ENCODE peak calls at places on chromosomes 11 and 22, in seven cellular contexts. One of them, this sample, is unnamed.
A peak's percentile ranks its signal among the peaks of the same experiment; 100 is the strongest.

GRCh38 chr11:11407065-11407737 is 54.2 kb upstream of the CSNK2A3 start:
- DNase-seq in HCT116: no peak
- DNase-seq in esophagus muscularis mucosa: no peak
- DNase-seq in brain microvascular endothelial cell: no peak
- DNase-seq in psoas muscle: peak; percentile 58
- DNase-seq in heart left ventricle: no peak
- DNase-seq in PC-9: no peak
- DNase-seq in this sample: no peak

GRCh38 chr22:29524440-29525191 is 28.9 kb downstream of the THOC5 start:
- DNase-seq in PC-9: peak; percentile 8
- DNase-seq in brain microvascular endothelial cell: peak; percentile 12
- DNase-seq in HCT116: no peak
- DNase-seq in esophagus muscularis mucosa: no peak
- DNase-seq in psoas muscle: no peak
- DNase-seq in heart left ventricle: peak; percentile 37
- DNase-seq in this sample: no peak

GRCh38 chr11:67409261-67409666 is 5.4 kb downstream of the TBC1D10C start:
- DNase-seq in PC-9: no peak
- DNase-seq in brain microvascular endothelial cell: no peak
- DNase-seq in esophagus muscularis mucosa: no peak
- DNase-seq in psoas muscle: no peak
- DNase-seq in heart left ventricle: no peak
- DNase-seq in HCT116: no peak
- DNase-seq in this sample: no peak

GRCh38 chr11:108647701-108648527 is 17.0 kb upstream of the DDX10 start:
- DNase-seq in brain microvascular endothelial cell: peak; percentile 85
- DNase-seq in psoas muscle: peak; percentile 66
- DNase-seq in heart left ventricle: peak; percentile 90
- DNase-seq in PC-9: peak; percentile 64
- DNase-seq in HCT116: peak; percentile 69
- DNase-seq in esophagus muscularis mucosa: no peak
- DNase-seq in this sample: peak; percentile 71

GRCh38 chr11:61545341-61545740 is 35.5 kb downstream of the SYT7 start:
- DNase-seq in heart left ventricle: no peak
- DNase-seq in HCT116: peak; percentile 22
- DNase-seq in esophagus muscularis mucosa: no peak
- DNase-seq in psoas muscle: no peak
- DNase-seq in brain microvascular endothelial cell: peak; percentile 11
- DNase-seq in PC-9: no peak
- DNase-seq in this sample: no peak

GRCh38 chr11:118010738-118011461 is 24.7 kb downstream of the IL10RA start:
- DNase-seq in PC-9: no peak
- DNase-seq in brain microvascular endothelial cell: no peak
- DNase-seq in psoas muscle: peak; percentile 66
- DNase-seq in esophagus muscularis mucosa: peak; percentile 90
- DNase-seq in heart left ventricle: peak; percentile 64
- DNase-seq in HCT116: no peak
- DNase-seq in this sample: no peak

GRCh38 chr11:130124096-130124495 is 35.5 kb upstream of the ST14 start:
- DNase-seq in psoas muscle: peak; percentile 92
- DNase-seq in esophagus muscularis mucosa: no peak
- DNase-seq in heart left ventricle: peak; percentile 80
- DNase-seq in HCT116: peak; percentile 61
- DNase-seq in PC-9: peak; percentile 84
- DNase-seq in brain microvascular endothelial cell: peak; percentile 90
- DNase-seq in this sample: peak; percentile 83

GRCh38 chr22:20803696-20804324 is 29.9 kb downstream of the SERPIND1 start:
- DNase-seq in PC-9: peak; percentile 34
- DNase-seq in esophagus muscularis mucosa: no peak
- DNase-seq in heart left ventricle: peak; percentile 32
- DNase-seq in HCT116: peak; percentile 3
- DNase-seq in brain microvascular endothelial cell: peak; percentile 36
- DNase-seq in psoas muscle: no peak
- DNase-seq in this sample: no peak

GRCh38 chr11:36271794-36272409 is 17.3 kb downstream of the COMMD9 start:
- DNase-seq in HCT116: no peak
- DNase-seq in esophagus muscularis mucosa: no peak
- DNase-seq in brain microvascular endothelial cell: no peak
- DNase-seq in heart left ventricle: no peak
- DNase-seq in psoas muscle: no peak
- DNase-seq in PC-9: no peak
- DNase-seq in this sample: no peak

GRCh38 chr11:114064216-114064615 is 4.7 kb downstream of the ZBTB16 start:
- DNase-seq in psoas muscle: peak; percentile 81
- DNase-seq in esophagus muscularis mucosa: no peak
- DNase-seq in brain microvascular endothelial cell: no peak
- DNase-seq in PC-9: no peak
- DNase-seq in heart left ventricle: no peak
- DNase-seq in HCT116: no peak
- DNase-seq in this sample: no peak

GRCh38 chr22:30444632-30445437 is 19.3 kb downstream of the MTFP1 start:
- DNase-seq in brain microvascular endothelial cell: peak; percentile 67
- DNase-seq in heart left ventricle: no peak
- DNase-seq in PC-9: peak; percentile 53
- DNase-seq in psoas muscle: no peak
- DNase-seq in esophagus muscularis mucosa: no peak
- DNase-seq in HCT116: peak; percentile 54
- DNase-seq in this sample: no peak

GRCh38 chr11:17293308-17293707 is 16.8 kb downstream of the NUCB2 start:
- DNase-seq in heart left ventricle: no peak
- DNase-seq in PC-9: no peak
- DNase-seq in brain microvascular endothelial cell: no peak
- DNase-seq in psoas muscle: no peak
- DNase-seq in esophagus muscularis mucosa: no peak
- DNase-seq in HCT116: no peak
- DNase-seq in this sample: no peak

GRCh38 chr11:17300372-17300771 is 23.8 kb downstream of the NUCB2 start:
- DNase-seq in psoas muscle: no peak
- DNase-seq in PC-9: no peak
- DNase-seq in brain microvascular endothelial cell: no peak
- DNase-seq in heart left ventricle: no peak
- DNase-seq in esophagus muscularis mucosa: no peak
- DNase-seq in HCT116: no peak
- DNase-seq in this sample: no peak

GRCh38 chr11:17296852-17297559 is 20.5 kb downstream of the NUCB2 start:
- DNase-seq in HCT116: no peak
- DNase-seq in heart left ventricle: no peak
- DNase-seq in esophagus muscularis mucosa: no peak
- DNase-seq in psoas muscle: no peak
- DNase-seq in brain microvascular endothelial cell: no peak
- DNase-seq in PC-9: no peak
- DNase-seq in this sample: no peak

GRCh38 chr11:17294033-17294432 is 17.5 kb downstream of the NUCB2 start:
- DNase-seq in PC-9: no peak
- DNase-seq in esophagus muscularis mucosa: no peak
- DNase-seq in brain microvascular endothelial cell: no peak
- DNase-seq in HCT116: no peak
- DNase-seq in heart left ventricle: no peak
- DNase-seq in psoas muscle: no peak
- DNase-seq in this sample: no peak

GRCh38 chr11:17298302-17298701 is 21.8 kb downstream of the NUCB2 start:
- DNase-seq in brain microvascular endothelial cell: no peak
- DNase-seq in PC-9: no peak
- DNase-seq in esophagus muscularis mucosa: no peak
- DNase-seq in psoas muscle: no peak
- DNase-seq in heart left ventricle: no peak
- DNase-seq in HCT116: no peak
- DNase-seq in this sample: no peak
- H3K36me3 ChIP-seq in brain microvascular endothelial cell: peaks cover 3% of the 10 kb centered on the region
- H3K36me3 ChIP-seq in PC-9: no peaks in the 10 kb centered on the region
- H3K36me3 ChIP-seq in esophagus muscularis mucosa: no peaks in the 10 kb centered on the region
- H3K36me3 ChIP-seq in psoas muscle: peaks cover 65% of the 10 kb centered on the region
- H3K36me3 ChIP-seq in heart left ventricle: peaks cover 86% of the 10 kb centered on the region
- H3K36me3 ChIP-seq in HCT116: no peaks in the 10 kb centered on the region
- H3K36me3 ChIP-seq in this sample: peaks cover 4% of the 10 kb centered on the region

GRCh38 chr22:31681625-31682345 is 19.8 kb upstream of the PISD start:
- DNase-seq in PC-9: no peak
- DNase-seq in psoas muscle: no peak
- DNase-seq in heart left ventricle: no peak
- DNase-seq in brain microvascular endothelial cell: peak; percentile 2
- DNase-seq in HCT116: no peak
- DNase-seq in esophagus muscularis mucosa: no peak
- DNase-seq in this sample: peak; percentile 34

GRCh38 chr22:31680764-31681624 is 19.0 kb upstream of the PISD start:
- DNase-seq in PC-9: no peak
- DNase-seq in HCT116: no peak
- DNase-seq in esophagus muscularis mucosa: no peak
- DNase-seq in heart left ventricle: no peak
- DNase-seq in brain microvascular endothelial cell: peak; percentile 37
- DNase-seq in psoas muscle: no peak
- DNase-seq in this sample: peak; percentile 3

GRCh38 chr22:31678748-31679147 is 16.7 kb upstream of the PISD start:
- DNase-seq in brain microvascular endothelial cell: no peak
- DNase-seq in heart left ventricle: no peak
- DNase-seq in HCT116: no peak
- DNase-seq in PC-9: no peak
- DNase-seq in psoas muscle: no peak
- DNase-seq in esophagus muscularis mucosa: no peak
- DNase-seq in this sample: no peak

GRCh38 chr22:31683181-31684105 is 21.4 kb upstream of the PISD start:
- DNase-seq in PC-9: no peak
- DNase-seq in psoas muscle: peak; percentile 53
- DNase-seq in HCT116: no peak
- DNase-seq in brain microvascular endothelial cell: no peak
- DNase-seq in esophagus muscularis mucosa: no peak
- DNase-seq in heart left ventricle: no peak
- DNase-seq in this sample: peak; percentile 73

DNA sequence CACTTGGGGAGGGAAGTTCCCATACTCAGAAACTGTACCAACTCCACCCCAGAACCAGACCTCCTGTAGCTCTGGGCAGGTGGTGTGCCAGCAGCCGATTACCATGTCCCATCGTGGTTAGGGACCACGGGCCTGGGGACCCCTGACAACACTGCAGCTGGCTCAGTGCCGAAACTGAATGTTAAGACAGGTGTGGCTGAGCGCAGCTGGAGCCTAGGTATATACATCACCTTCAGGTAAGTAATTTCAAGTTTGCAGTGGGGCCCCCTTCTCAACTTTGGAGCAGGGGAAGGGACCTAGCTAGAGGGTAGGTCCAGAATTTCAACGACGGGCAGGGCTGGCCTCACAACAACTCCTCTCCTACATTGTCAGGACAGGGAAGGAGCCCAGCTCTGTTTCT is 20.7 kb upstream of the PISD start:
- DNase-seq in heart left ventricle: no peak
- DNase-seq in psoas muscle: no peak
- DNase-seq in PC-9: no peak
- DNase-seq in brain microvascular endothelial cell: no peak
- DNase-seq in esophagus muscularis mucosa: no peak
- DNase-seq in HCT116: no peak
- DNase-seq in this sample: peak; percentile 67
- H3K36me3 ChIP-seq in heart left ventricle: peaks cover 45% of the 10 kb centered on the region
- H3K36me3 ChIP-seq in psoas muscle: peaks cover 48% of the 10 kb centered on the region
- H3K36me3 ChIP-seq in PC-9: no peaks in the 10 kb centered on the region
- H3K36me3 ChIP-seq in brain microvascular endothelial cell: peaks cover 32% of the 10 kb centered on the region
- H3K36me3 ChIP-seq in esophagus muscularis mucosa: no peaks in the 10 kb centered on the region
- H3K36me3 ChIP-seq in HCT116: peaks cover 23% of the 10 kb centered on the region
- H3K36me3 ChIP-seq in this sample: peaks cover 2% of the 10 kb centered on the region

GRCh38 chr22:38312261-38312800 is 4.9 kb downstream of the CSNK1E start:
- DNase-seq in heart left ventricle: no peak
- DNase-seq in HCT116: no peak
- DNase-seq in brain microvascular endothelial cell: no peak
- DNase-seq in psoas muscle: no peak
- DNase-seq in esophagus muscularis mucosa: no peak
- DNase-seq in PC-9: no peak
- DNase-seq in this sample: no peak
- H3K36me3 ChIP-seq in heart left ventricle: peaks cover 38% of the 10 kb centered on the region
- H3K36me3 ChIP-seq in HCT116: peaks cover 36% of the 10 kb centered on the region
- H3K36me3 ChIP-seq in brain microvascular endothelial cell: peaks cover 60% of the 10 kb centered on the region
- H3K36me3 ChIP-seq in psoas muscle: peaks cover 11% of the 10 kb centered on the region
- H3K36me3 ChIP-seq in esophagus muscularis mucosa: no peaks in the 10 kb centered on the region
- H3K36me3 ChIP-seq in PC-9: peaks cover 44% of the 10 kb centered on the region
- H3K36me3 ChIP-seq in this sample: no peaks in the 10 kb centered on the region

GRCh38 chr11:70433966-70434812 is 35.9 kb downstream of the CTTN start:
- DNase-seq in HCT116: no peak
- DNase-seq in brain microvascular endothelial cell: no peak
- DNase-seq in PC-9: no peak
- DNase-seq in psoas muscle: peak; percentile 40
- DNase-seq in heart left ventricle: no peak
- DNase-seq in esophagus muscularis mucosa: no peak
- DNase-seq in this sample: peak; percentile 32
- H3K36me3 ChIP-seq in HCT116: peaks cover 56% of the 10 kb centered on the region
- H3K36me3 ChIP-seq in brain microvascular endothelial cell: peaks cover 88% of the 10 kb centered on the region
- H3K36me3 ChIP-seq in PC-9: peaks cover 28% of the 10 kb centered on the region
- H3K36me3 ChIP-seq in psoas muscle: peaks cover 96% of the 10 kb centered on the region
- H3K36me3 ChIP-seq in heart left ventricle: peaks cover 90% of the 10 kb centered on the region
- H3K36me3 ChIP-seq in esophagus muscularis mucosa: peaks cover 79% of the 10 kb centered on the region
- H3K36me3 ChIP-seq in this sample: peaks cover 5% of the 10 kb centered on the region

DNA sequence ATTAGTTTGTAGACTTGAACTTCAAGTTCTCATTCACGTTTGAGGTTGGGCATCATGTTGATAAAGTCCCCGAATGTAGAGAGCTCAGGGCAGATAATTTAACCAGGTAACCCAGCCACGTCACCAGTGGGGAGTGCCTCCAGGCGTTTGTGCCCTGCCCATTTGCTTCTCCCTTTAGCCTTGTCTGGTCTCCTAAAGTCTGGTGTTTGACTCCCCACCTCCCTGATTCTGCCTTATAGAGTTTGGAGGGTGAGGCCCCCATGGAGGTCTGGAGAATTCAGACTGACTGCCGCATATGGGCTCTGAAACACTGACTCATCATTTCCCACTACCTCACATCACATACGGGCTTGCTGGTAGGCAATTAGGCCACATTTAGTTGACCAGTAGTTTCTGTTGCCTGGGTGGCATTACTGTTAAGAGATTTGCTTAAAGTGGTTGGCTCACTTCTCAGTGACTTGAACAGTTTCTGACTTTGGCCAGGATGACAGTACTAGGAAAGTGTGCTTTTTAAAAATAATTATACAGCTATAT is 99.3 kb upstream of the GAL start:
- DNase-seq in esophagus muscularis mucosa: no peak
- DNase-seq in PC-9: no peak
- DNase-seq in brain microvascular endothelial cell: peak; percentile 6
- DNase-seq in psoas muscle: no peak
- DNase-seq in HCT116: no peak
- DNase-seq in heart left ventricle: no peak
- DNase-seq in this sample: no peak
- H3K36me3 ChIP-seq in esophagus muscularis mucosa: peaks cover 7% of the 10 kb centered on the region
- H3K36me3 ChIP-seq in PC-9: peaks cover 32% of the 10 kb centered on the region
- H3K36me3 ChIP-seq in brain microvascular endothelial cell: peaks cover 5% of the 10 kb centered on the region
- H3K36me3 ChIP-seq in psoas muscle: peaks cover 68% of the 10 kb centered on the region
- H3K36me3 ChIP-seq in HCT116: peaks cover 29% of the 10 kb centered on the region
- H3K36me3 ChIP-seq in heart left ventricle: peaks cover 74% of the 10 kb centered on the region
- H3K36me3 ChIP-seq in this sample: peaks cover 2% of the 10 kb centered on the region

GRCh38 chr22:38292694-38293093 is 19.9 kb upstream of the TMEM184B start:
- DNase-seq in esophagus muscularis mucosa: no peak
- DNase-seq in PC-9: no peak
- DNase-seq in HCT116: no peak
- DNase-seq in brain microvascular endothelial cell: peak; percentile 36
- DNase-seq in heart left ventricle: no peak
- DNase-seq in psoas muscle: no peak
- DNase-seq in this sample: no peak
- H3K36me3 ChIP-seq in esophagus muscularis mucosa: peaks cover 51% of the 10 kb centered on the region
- H3K36me3 ChIP-seq in PC-9: peaks cover 31% of the 10 kb centered on the region
- H3K36me3 ChIP-seq in HCT116: peaks cover 50% of the 10 kb centered on the region
- H3K36me3 ChIP-seq in brain microvascular endothelial cell: peaks cover 79% of the 10 kb centered on the region
- H3K36me3 ChIP-seq in heart left ventricle: peaks cover 89% of the 10 kb centered on the region
- H3K36me3 ChIP-seq in psoas muscle: peaks cover 84% of the 10 kb centered on the region
- H3K36me3 ChIP-seq in this sample: peaks cover 11% of the 10 kb centered on the region

GRCh38 chr22:19197997-19198865 is 19.7 kb upstream of the SLC25A1 start:
- DNase-seq in brain microvascular endothelial cell: no peak
- DNase-seq in esophagus muscularis mucosa: no peak
- DNase-seq in heart left ventricle: no peak
- DNase-seq in PC-9: no peak
- DNase-seq in HCT116: no peak
- DNase-seq in psoas muscle: peak; percentile 42
- DNase-seq in this sample: peak; percentile 23
- H3K36me3 ChIP-seq in brain microvascular endothelial cell: peaks cover 13% of the 10 kb centered on the region
- H3K36me3 ChIP-seq in esophagus muscularis mucosa: no peaks in the 10 kb centered on the region
- H3K36me3 ChIP-seq in heart left ventricle: peaks cover 34% of the 10 kb centered on the region
- H3K36me3 ChIP-seq in PC-9: no peaks in the 10 kb centered on the region
- H3K36me3 ChIP-seq in HCT116: no peaks in the 10 kb centered on the region
- H3K36me3 ChIP-seq in psoas muscle: peaks cover 97% of the 10 kb centered on the region
- H3K36me3 ChIP-seq in this sample: no peaks in the 10 kb centered on the region

This sample was measured in aorta.